ENCODE peak calls at places on chromosomes 7 and 10, in six cellular contexts. N is NCI-H82; R is neural crest cell; B is effector CD8-positive, alpha-beta T cell; O is GM18507; E is amniotic stem cell. I is an unnamed sample.

GRCh38 chr7:29806131-29806792 is at the start of gene WIPF3:
- DNase-seq in B (no peak), E (no peak), N (peak), R (peak), O (no peak), I (no peak)

GRCh38 chr10:58440484-58440883 is 55.3 kb downstream of the TFAM start:
- DNase-seq in O (no peak), R (no peak), N (no peak), E (no peak), B (no peak), I (no peak)

GRCh38 chr7:140003913-140004382 is 58.8 kb downstream of the PARP12 start:
- DNase-seq in N (peak), E (peak), R (peak), O (peak), B (no peak), I (peak)

GRCh38 chr7:114086491-114086905 is 167.7 kb upstream of the PPP1R3A start:
- DNase-seq in B (no peak), R (peak), O (no peak), E (no peak), N (peak), I (peak)

GRCh38 chr7:56483861-56484550 is 367.8 kb upstream of the NUPR2 start:
- DNase-seq in R (no peak), N (no peak), B (no peak), O (no peak), E (no peak), I (no peak)

GRCh38 chr10:92181575-92181974 is 109.3 kb downstream of the CPEB3 start:
- DNase-seq in O (no peak), B (no peak), N (peak), R (no peak), E (no peak), I (peak)

GRCh38 chr7:36278767-36279171 is 110.9 kb upstream of the ANLN start:
- DNase-seq in B (no peak), N (peak), R (no peak), E (no peak), O (no peak), I (no peak)

GRCh38 chr10:14259696-14260595 is 70.8 kb downstream of the FRMD4A start:
- DNase-seq in B (no peak), O (no peak), N (no peak), E (no peak), R (no peak), I (no peak)

GRCh38 chr7:134014935-134015334 is 112.2 kb upstream of the LRGUK start:
- DNase-seq in R (no peak), O (no peak), N (no peak), E (no peak), B (no peak), I (no peak)

GRCh38 chr7:154994996-154995395 is 7.9 kb downstream of the PAXIP1 start:
- DNase-seq in E (no peak), O (no peak), B (no peak), N (no peak), R (no peak), I (no peak)

GRCh38 chr7:150335774-150336112 is 5.7 kb downstream of the RARRES2 start:
- DNase-seq in O (no peak), N (no peak), R (no peak), B (no peak), E (no peak), I (no peak)

GRCh38 chr10:87818505-87819273 is 663 bp upstream of the ATAD1 start:
- DNase-seq in R (no peak), B (peak), E (no peak), N (peak), O (no peak), I (peak)

GRCh38 chr7:2108501-2109250 is 124.1 kb downstream of the MAD1L1 start:
- DNase-seq in N (no peak), E (no peak), B (no peak), R (peak), O (no peak), I (no peak)

GRCh38 chr10:114276066-114276465 is 37.0 kb downstream of the VWA2 start:
- DNase-seq in E (no peak), N (no peak), R (no peak), B (no peak), O (no peak), I (no peak)

GRCh38 chr10:10785627-10786333 is 231.9 kb upstream of the CELF2 start:
- DNase-seq in R (no peak), N (no peak), E (no peak), O (no peak), B (no peak), I (peak)

GRCh38 chr10:7260412-7260900 is 150.4 kb downstream of the SFMBT2 start:
- DNase-seq in R (no peak), O (peak), E (no peak), N (peak), B (no peak), I (peak)

GRCh38 chr10:7956508-7956907 is 98.0 kb upstream of the GATA3 start:
- DNase-seq in N (no peak), E (peak), B (no peak), R (no peak), O (peak), I (peak)

GRCh38 chr10:64159910-64160872 is 639.0 kb downstream of the REEP3 start:
- DNase-seq in O (no peak), E (no peak), R (no peak), B (no peak), N (peak), I (no peak)

GRCh38 chr7:139727151-139727705 is 50.6 kb downstream of the HIPK2 start:
- DNase-seq in N (peak), R (no peak), O (no peak), B (no peak), E (no peak), I (no peak)

GRCh38 chr7:33651998-33652397 is 253.3 kb upstream of the BMPER start:
- DNase-seq in O (no peak), R (no peak), N (no peak), B (no peak), E (no peak), I (no peak)

GRCh38 chr7:2266911-2267310 is 24.9 kb downstream of the NUDT1 start:
- DNase-seq in R (no peak), B (no peak), N (peak), E (no peak), O (no peak), I (peak)

GRCh38 chr10:99859585-99859984 is 77.1 kb downstream of the ABCC2 start:
- DNase-seq in N (peak), B (no peak), R (no peak), E (no peak), O (no peak), I (peak)

GRCh38 chr10:5030989-5031388 is 27.3 kb upstream of the AKR1C2 start:
- DNase-seq in R (no peak), O (no peak), N (no peak), B (no peak), E (no peak), I (no peak)